ENCODE peak calls at places on chromosomes 4 and X, in seven cellular contexts. One of them, this sample, is unnamed.

GRCh38 chr4:116702949-116703348 is 382.4 kb downstream of the TRAM1L1 start:
- DNase-seq in RCC 7860: no peak
- DNase-seq in non-pigmented ciliary epithelial cell: no peak
- DNase-seq in stimulated activated CD4-positive, alpha-beta T cell treated with anti-CD3 and anti-CD28 coated beads, TNF-alpha, amount 100 ng/mL, for 48 hours: no peak
- DNase-seq in OCI-LY7: peak; percentile 13
- DNase-seq in ELR: peak; percentile 25
- DNase-seq in activated CD4-positive, alpha-beta T cell treated with anti-CD3 and anti-CD28 coated beads for 1 hour: no peak
- DNase-seq in this sample: peak; percentile 35

GRCh38 chr4:185534850-185535761 is at the start of gene PDLIM3:
- DNase-seq in RCC 7860: no peak
- DNase-seq in non-pigmented ciliary epithelial cell: no peak
- DNase-seq in stimulated activated CD4-positive, alpha-beta T cell treated with anti-CD3 and anti-CD28 coated beads, TNF-alpha, amount 100 ng/mL, for 48 hours: peak; percentile 3
- DNase-seq in OCI-LY7: no peak
- DNase-seq in ELR: peak; percentile 48
- DNase-seq in activated CD4-positive, alpha-beta T cell treated with anti-CD3 and anti-CD28 coated beads for 1 hour: no peak
- DNase-seq in this sample: no peak

GRCh38 chrX:15749642-15750610 is 11.9 kb downstream of the CA5B start:
- DNase-seq in RCC 7860: no peak
- DNase-seq in non-pigmented ciliary epithelial cell: no peak
- DNase-seq in stimulated activated CD4-positive, alpha-beta T cell treated with anti-CD3 and anti-CD28 coated beads, TNF-alpha, amount 100 ng/mL, for 48 hours: no peak
- DNase-seq in OCI-LY7: peak; percentile 61
- DNase-seq in ELR: peak; percentile 25
- DNase-seq in activated CD4-positive, alpha-beta T cell treated with anti-CD3 and anti-CD28 coated beads for 1 hour: no peak
- DNase-seq in this sample: no peak

GRCh38 chr4:33837043-33837442 is 2407.3 kb downstream of the ARAP2 start:
- DNase-seq in RCC 7860: peak; percentile 87
- DNase-seq in non-pigmented ciliary epithelial cell: peak; percentile 45
- DNase-seq in stimulated activated CD4-positive, alpha-beta T cell treated with anti-CD3 and anti-CD28 coated beads, TNF-alpha, amount 100 ng/mL, for 48 hours: no peak
- DNase-seq in OCI-LY7: no peak
- DNase-seq in ELR: peak; percentile 88
- DNase-seq in activated CD4-positive, alpha-beta T cell treated with anti-CD3 and anti-CD28 coated beads for 1 hour: no peak
- DNase-seq in this sample: no peak

GRCh38 chr4:7295201-7295916 is 103.0 kb downstream of the SORCS2 start:
- DNase-seq in RCC 7860: no peak
- DNase-seq in non-pigmented ciliary epithelial cell: no peak
- DNase-seq in stimulated activated CD4-positive, alpha-beta T cell treated with anti-CD3 and anti-CD28 coated beads, TNF-alpha, amount 100 ng/mL, for 48 hours: no peak
- DNase-seq in OCI-LY7: no peak
- DNase-seq in ELR: no peak
- DNase-seq in activated CD4-positive, alpha-beta T cell treated with anti-CD3 and anti-CD28 coated beads for 1 hour: no peak
- DNase-seq in this sample: no peak

GRCh38 chr4:105894570-105895323 is 524 bp upstream of the NPNT start:
- DNase-seq in RCC 7860: no peak
- DNase-seq in non-pigmented ciliary epithelial cell: no peak
- DNase-seq in stimulated activated CD4-positive, alpha-beta T cell treated with anti-CD3 and anti-CD28 coated beads, TNF-alpha, amount 100 ng/mL, for 48 hours: no peak
- DNase-seq in OCI-LY7: no peak
- DNase-seq in ELR: no peak
- DNase-seq in activated CD4-positive, alpha-beta T cell treated with anti-CD3 and anti-CD28 coated beads for 1 hour: no peak
- DNase-seq in this sample: no peak

GRCh38 chrX:67613366-67613765 is 69.5 kb downstream of the AR start:
- DNase-seq in RCC 7860: no peak
- DNase-seq in non-pigmented ciliary epithelial cell: no peak
- DNase-seq in stimulated activated CD4-positive, alpha-beta T cell treated with anti-CD3 and anti-CD28 coated beads, TNF-alpha, amount 100 ng/mL, for 48 hours: no peak
- DNase-seq in OCI-LY7: no peak
- DNase-seq in ELR: peak; percentile 60
- DNase-seq in activated CD4-positive, alpha-beta T cell treated with anti-CD3 and anti-CD28 coated beads for 1 hour: no peak
- DNase-seq in this sample: no peak

GRCh38 chr4:118865091-118865708 is 23.5 kb upstream of the SYNPO2 start:
- DNase-seq in RCC 7860: peak; percentile 28
- DNase-seq in non-pigmented ciliary epithelial cell: peak; percentile 36
- DNase-seq in stimulated activated CD4-positive, alpha-beta T cell treated with anti-CD3 and anti-CD28 coated beads, TNF-alpha, amount 100 ng/mL, for 48 hours: no peak
- DNase-seq in OCI-LY7: peak; percentile 38
- DNase-seq in ELR: peak; percentile 65
- DNase-seq in activated CD4-positive, alpha-beta T cell treated with anti-CD3 and anti-CD28 coated beads for 1 hour: no peak
- DNase-seq in this sample: peak; percentile 68

GRCh38 chr4:55008166-55009056 is 117.0 kb downstream of the KDR start:
- DNase-seq in RCC 7860: no peak
- DNase-seq in non-pigmented ciliary epithelial cell: no peak
- DNase-seq in stimulated activated CD4-positive, alpha-beta T cell treated with anti-CD3 and anti-CD28 coated beads, TNF-alpha, amount 100 ng/mL, for 48 hours: no peak
- DNase-seq in OCI-LY7: no peak
- DNase-seq in ELR: peak; percentile 5
- DNase-seq in activated CD4-positive, alpha-beta T cell treated with anti-CD3 and anti-CD28 coated beads for 1 hour: no peak
- DNase-seq in this sample: peak; percentile 22

GRCh38 chr4:179007758-179008157 is 1565.5 kb upstream of the AGA start:
- DNase-seq in RCC 7860: no peak
- DNase-seq in non-pigmented ciliary epithelial cell: no peak
- DNase-seq in stimulated activated CD4-positive, alpha-beta T cell treated with anti-CD3 and anti-CD28 coated beads, TNF-alpha, amount 100 ng/mL, for 48 hours: no peak
- DNase-seq in OCI-LY7: no peak
- DNase-seq in ELR: no peak
- DNase-seq in activated CD4-positive, alpha-beta T cell treated with anti-CD3 and anti-CD28 coated beads for 1 hour: no peak
- DNase-seq in this sample: no peak

GRCh38 chr4:101287332-101287731 is 60.0 kb downstream of the PPP3CA start:
- DNase-seq in RCC 7860: no peak
- DNase-seq in non-pigmented ciliary epithelial cell: no peak
- DNase-seq in stimulated activated CD4-positive, alpha-beta T cell treated with anti-CD3 and anti-CD28 coated beads, TNF-alpha, amount 100 ng/mL, for 48 hours: no peak
- DNase-seq in OCI-LY7: no peak
- DNase-seq in ELR: no peak
- DNase-seq in activated CD4-positive, alpha-beta T cell treated with anti-CD3 and anti-CD28 coated beads for 1 hour: no peak
- DNase-seq in this sample: no peak

GRCh38 chr4:150176559-150176958 is 98.3 kb downstream of the DCLK2 start:
- DNase-seq in RCC 7860: no peak
- DNase-seq in non-pigmented ciliary epithelial cell: no peak
- DNase-seq in stimulated activated CD4-positive, alpha-beta T cell treated with anti-CD3 and anti-CD28 coated beads, TNF-alpha, amount 100 ng/mL, for 48 hours: no peak
- DNase-seq in OCI-LY7: no peak
- DNase-seq in ELR: no peak
- DNase-seq in activated CD4-positive, alpha-beta T cell treated with anti-CD3 and anti-CD28 coated beads for 1 hour: no peak
- DNase-seq in this sample: no peak

GRCh38 chrX:119655125-119655524 is 37.8 kb downstream of the SEPTIN6 start:
- DNase-seq in RCC 7860: peak; percentile 32
- DNase-seq in non-pigmented ciliary epithelial cell: peak; percentile 88
- DNase-seq in stimulated activated CD4-positive, alpha-beta T cell treated with anti-CD3 and anti-CD28 coated beads, TNF-alpha, amount 100 ng/mL, for 48 hours: peak; percentile 61
- DNase-seq in OCI-LY7: no peak
- DNase-seq in ELR: peak; percentile 77
- DNase-seq in activated CD4-positive, alpha-beta T cell treated with anti-CD3 and anti-CD28 coated beads for 1 hour: peak; percentile 48
- DNase-seq in this sample: peak; percentile 29

GRCh38 chr4:149291463-149291862 is 524.2 kb downstream of the IQCM start:
- DNase-seq in RCC 7860: no peak
- DNase-seq in non-pigmented ciliary epithelial cell: peak; percentile 32
- DNase-seq in stimulated activated CD4-positive, alpha-beta T cell treated with anti-CD3 and anti-CD28 coated beads, TNF-alpha, amount 100 ng/mL, for 48 hours: no peak
- DNase-seq in OCI-LY7: no peak
- DNase-seq in ELR: peak; percentile 44
- DNase-seq in activated CD4-positive, alpha-beta T cell treated with anti-CD3 and anti-CD28 coated beads for 1 hour: no peak
- DNase-seq in this sample: no peak

GRCh38 chr4:144733566-144733965 is 87.6 kb downstream of the HHIP start:
- DNase-seq in RCC 7860: no peak
- DNase-seq in non-pigmented ciliary epithelial cell: no peak
- DNase-seq in stimulated activated CD4-positive, alpha-beta T cell treated with anti-CD3 and anti-CD28 coated beads, TNF-alpha, amount 100 ng/mL, for 48 hours: no peak
- DNase-seq in OCI-LY7: no peak
- DNase-seq in ELR: no peak
- DNase-seq in activated CD4-positive, alpha-beta T cell treated with anti-CD3 and anti-CD28 coated beads for 1 hour: no peak
- DNase-seq in this sample: no peak

GRCh38 chr4:76311896-76312331 is 5.4 kb downstream of the STBD1 start:
- DNase-seq in RCC 7860: no peak
- DNase-seq in non-pigmented ciliary epithelial cell: no peak
- DNase-seq in stimulated activated CD4-positive, alpha-beta T cell treated with anti-CD3 and anti-CD28 coated beads, TNF-alpha, amount 100 ng/mL, for 48 hours: no peak
- DNase-seq in OCI-LY7: no peak
- DNase-seq in ELR: no peak
- DNase-seq in activated CD4-positive, alpha-beta T cell treated with anti-CD3 and anti-CD28 coated beads for 1 hour: no peak
- DNase-seq in this sample: peak; percentile 64

GRCh38 chr4:22055954-22056353 is 107.4 kb upstream of the KCNIP4 start:
- DNase-seq in RCC 7860: no peak
- DNase-seq in non-pigmented ciliary epithelial cell: no peak
- DNase-seq in stimulated activated CD4-positive, alpha-beta T cell treated with anti-CD3 and anti-CD28 coated beads, TNF-alpha, amount 100 ng/mL, for 48 hours: no peak
- DNase-seq in OCI-LY7: no peak
- DNase-seq in ELR: no peak
- DNase-seq in activated CD4-positive, alpha-beta T cell treated with anti-CD3 and anti-CD28 coated beads for 1 hour: no peak
- DNase-seq in this sample: no peak

GRCh38 chr4:56410247-56410646 is 23.0 kb upstream of the AASDH start:
- DNase-seq in RCC 7860: peak; percentile 92
- DNase-seq in non-pigmented ciliary epithelial cell: peak; percentile 95
- DNase-seq in stimulated activated CD4-positive, alpha-beta T cell treated with anti-CD3 and anti-CD28 coated beads, TNF-alpha, amount 100 ng/mL, for 48 hours: no peak
- DNase-seq in OCI-LY7: no peak
- DNase-seq in ELR: peak; percentile 95
- DNase-seq in activated CD4-positive, alpha-beta T cell treated with anti-CD3 and anti-CD28 coated beads for 1 hour: no peak
- DNase-seq in this sample: peak; percentile 29

GRCh38 chr4:154490261-154490588 is 1.4 kb downstream of the DCHS2 start:
- DNase-seq in RCC 7860: no peak
- DNase-seq in non-pigmented ciliary epithelial cell: no peak
- DNase-seq in stimulated activated CD4-positive, alpha-beta T cell treated with anti-CD3 and anti-CD28 coated beads, TNF-alpha, amount 100 ng/mL, for 48 hours: no peak
- DNase-seq in OCI-LY7: no peak
- DNase-seq in ELR: no peak
- DNase-seq in activated CD4-positive, alpha-beta T cell treated with anti-CD3 and anti-CD28 coated beads for 1 hour: no peak
- DNase-seq in this sample: no peak

GRCh38 chr4:4200624-4201023 is 26.1 kb downstream of the OTOP1 start:
- DNase-seq in RCC 7860: no peak
- DNase-seq in non-pigmented ciliary epithelial cell: no peak
- DNase-seq in stimulated activated CD4-positive, alpha-beta T cell treated with anti-CD3 and anti-CD28 coated beads, TNF-alpha, amount 100 ng/mL, for 48 hours: no peak
- DNase-seq in OCI-LY7: no peak
- DNase-seq in ELR: peak; percentile 17
- DNase-seq in activated CD4-positive, alpha-beta T cell treated with anti-CD3 and anti-CD28 coated beads for 1 hour: no peak
- DNase-seq in this sample: no peak

GRCh38 chr4:183918696-183919095 is 13.6 kb downstream of the STOX2 start:
- DNase-seq in RCC 7860: no peak
- DNase-seq in non-pigmented ciliary epithelial cell: no peak
- DNase-seq in stimulated activated CD4-positive, alpha-beta T cell treated with anti-CD3 and anti-CD28 coated beads, TNF-alpha, amount 100 ng/mL, for 48 hours: no peak
- DNase-seq in OCI-LY7: no peak
- DNase-seq in ELR: no peak
- DNase-seq in activated CD4-positive, alpha-beta T cell treated with anti-CD3 and anti-CD28 coated beads for 1 hour: no peak
- DNase-seq in this sample: no peak

GRCh38 chrX:13151806-13152510 is 107.5 kb upstream of the FAM9C start:
- DNase-seq in RCC 7860: no peak
- DNase-seq in non-pigmented ciliary epithelial cell: no peak
- DNase-seq in stimulated activated CD4-positive, alpha-beta T cell treated with anti-CD3 and anti-CD28 coated beads, TNF-alpha, amount 100 ng/mL, for 48 hours: no peak
- DNase-seq in OCI-LY7: no peak
- DNase-seq in ELR: no peak
- DNase-seq in activated CD4-positive, alpha-beta T cell treated with anti-CD3 and anti-CD28 coated beads for 1 hour: peak; percentile 9
- DNase-seq in this sample: no peak

GRCh38 chrX:140912606-140913005 is 89.8 kb upstream of the SPANXB1 start:
- DNase-seq in RCC 7860: no peak
- DNase-seq in non-pigmented ciliary epithelial cell: no peak
- DNase-seq in stimulated activated CD4-positive, alpha-beta T cell treated with anti-CD3 and anti-CD28 coated beads, TNF-alpha, amount 100 ng/mL, for 48 hours: no peak
- DNase-seq in OCI-LY7: no peak
- DNase-seq in ELR: no peak
- DNase-seq in activated CD4-positive, alpha-beta T cell treated with anti-CD3 and anti-CD28 coated beads for 1 hour: no peak
- DNase-seq in this sample: no peak

GRCh38 chr4:17577660-17578481 is 873 bp downstream of the LAP3 start:
- DNase-seq in RCC 7860: peak; percentile 21
- DNase-seq in non-pigmented ciliary epithelial cell: no peak
- DNase-seq in stimulated activated CD4-positive, alpha-beta T cell treated with anti-CD3 and anti-CD28 coated beads, TNF-alpha, amount 100 ng/mL, for 48 hours: peak; percentile 28
- DNase-seq in OCI-LY7: peak; percentile 47
- DNase-seq in ELR: peak; percentile 46
- DNase-seq in activated CD4-positive, alpha-beta T cell treated with anti-CD3 and anti-CD28 coated beads for 1 hour: no peak
- DNase-seq in this sample: peak; percentile 57

GRCh38 chrX:103730746-103731508 is 20.2 kb downstream of the TMEM31 start:
- DNase-seq in RCC 7860: no peak
- DNase-seq in non-pigmented ciliary epithelial cell: no peak
- DNase-seq in stimulated activated CD4-positive, alpha-beta T cell treated with anti-CD3 and anti-CD28 coated beads, TNF-alpha, amount 100 ng/mL, for 48 hours: no peak
- DNase-seq in OCI-LY7: no peak
- DNase-seq in ELR: peak; percentile 40
- DNase-seq in activated CD4-positive, alpha-beta T cell treated with anti-CD3 and anti-CD28 coated beads for 1 hour: no peak
- DNase-seq in this sample: no peak

GRCh38 chr4:159206427-159206871 is 103.6 kb downstream of the RAPGEF2 start:
- DNase-seq in RCC 7860: no peak
- DNase-seq in non-pigmented ciliary epithelial cell: peak; percentile 48
- DNase-seq in stimulated activated CD4-positive, alpha-beta T cell treated with anti-CD3 and anti-CD28 coated beads, TNF-alpha, amount 100 ng/mL, for 48 hours: peak; percentile 48
- DNase-seq in OCI-LY7: no peak
- DNase-seq in ELR: peak; percentile 66
- DNase-seq in activated CD4-positive, alpha-beta T cell treated with anti-CD3 and anti-CD28 coated beads for 1 hour: no peak
- DNase-seq in this sample: no peak

GRCh38 chr4:126532527-126532926 is 1100.2 kb upstream of the INTU start:
- DNase-seq in RCC 7860: no peak
- DNase-seq in non-pigmented ciliary epithelial cell: no peak
- DNase-seq in stimulated activated CD4-positive, alpha-beta T cell treated with anti-CD3 and anti-CD28 coated beads, TNF-alpha, amount 100 ng/mL, for 48 hours: no peak
- DNase-seq in OCI-LY7: no peak
- DNase-seq in ELR: no peak
- DNase-seq in activated CD4-positive, alpha-beta T cell treated with anti-CD3 and anti-CD28 coated beads for 1 hour: no peak
- DNase-seq in this sample: no peak